ENCODE peak calls at places on chromosomes 6 and 20, in seven cellular contexts. S is body of pancreas, Q is breast epithelium, J is transverse colon, L is uterus, C is heart left ventricle, A is ovary. Y is an unnamed sample.

GRCh38 chr6:133314951-133315350 is 73.8 kb downstream of the EYA4 start:
- DNase-seq in S (no peak), Q (no peak), J (no peak), L (no peak), C (no peak), A (no peak), Y (no peak)

GRCh38 chr6:3456395-3456767 is 469 bp downstream of the SLC22A23 start:
- DNase-seq in S (no peak), Q (no peak), J (no peak), L (no peak), C (no peak), A (no peak), Y (no peak)

GRCh38 chr6:85747093-85747492 is 104.4 kb upstream of the SYNCRIP start:
- DNase-seq in S (no peak), Q (no peak), J (no peak), L (no peak), C (no peak), A (no peak), Y (no peak)

GRCh38 chr20:28616354-28616753 is 2641.1 kb upstream of the DEFB115 start:
- DNase-seq in S (no peak), Q (no peak), J (no peak), L (no peak), C (no peak), A (no peak), Y (no peak)

GRCh38 chr6:55841341-55841740 is 34.0 kb downstream of the BMP5 start:
- DNase-seq in S (no peak), Q (no peak), J (no peak), L (no peak), C (no peak), A (no peak), Y (no peak)

GRCh38 chr20:23564927-23565326 is 3.4 kb downstream of the CST9L start:
- DNase-seq in S (no peak), Q (no peak), J (no peak), L (no peak), C (no peak), A (no peak), Y (no peak)

GRCh38 chr20:35947489-35947888 is 6.8 kb downstream of the SCAND1 start:
- DNase-seq in S (no peak), Q (no peak), J (no peak), L (no peak), C (no peak), A (no peak), Y (peak; percentile 23)

GRCh38 chr20:25317351-25318075 is 69.6 kb downstream of the PYGB start:
- DNase-seq in S (no peak), Q (no peak), J (no peak), L (peak; percentile 10), C (peak; percentile 33), A (no peak), Y (no peak)

GRCh38 chr6:167811689-167812487 is 14.8 kb upstream of the AFDN start:
- DNase-seq in S (no peak), Q (no peak), J (no peak), L (no peak), C (no peak), A (no peak), Y (no peak)

GRCh38 chr20:46964299-46965123 is 69.9 kb downstream of the EYA2 start:
- DNase-seq in S (no peak), Q (peak; percentile 54), J (no peak), L (no peak), C (no peak), A (no peak), Y (no peak)

GRCh38 chr20:60242836-60243520 is 284.8 kb downstream of the CDH26 start:
- DNase-seq in S (no peak), Q (no peak), J (no peak), L (no peak), C (no peak), A (no peak), Y (no peak)

GRCh38 chr6:71123051-71123450 is 165.6 kb upstream of the OGFRL1 start:
- DNase-seq in S (no peak), Q (no peak), J (no peak), L (no peak), C (no peak), A (no peak), Y (no peak)

GRCh38 chr6:147724454-147724853 is 216.0 kb downstream of the SAMD5 start:
- DNase-seq in S (no peak), Q (no peak), J (no peak), L (no peak), C (no peak), A (no peak), Y (no peak)

GRCh38 chr6:15630202-15630601 is 32.6 kb downstream of the DTNBP1 start:
- DNase-seq in S (no peak), Q (no peak), J (no peak), L (no peak), C (no peak), A (no peak), Y (no peak)

GRCh38 chr6:157398151-157398550 is 17.2 kb downstream of the ZDHHC14 start:
- DNase-seq in S (no peak), Q (no peak), J (no peak), L (no peak), C (no peak), A (no peak), Y (no peak)

GRCh38 chr6:3538536-3538935 is 81.7 kb upstream of the SLC22A23 start:
- DNase-seq in S (no peak), Q (no peak), J (no peak), L (no peak), C (no peak), A (no peak), Y (no peak)

GRCh38 chr6:13229205-13230085 is 98.9 kb downstream of the TBC1D7 start:
- DNase-seq in S (peak; percentile 21), Q (no peak), J (no peak), L (no peak), C (no peak), A (no peak), Y (no peak)

GRCh38 chr20:57398901-57399535 is 7.8 kb downstream of the RBM38 start:
- DNase-seq in S (no peak), Q (no peak), J (no peak), L (no peak), C (no peak), A (peak; percentile 20), Y (peak; percentile 17)

GRCh38 chr6:138480279-138480949 is 18.9 kb downstream of the NHSL1 start:
- DNase-seq in S (no peak), Q (no peak), J (no peak), L (no peak), C (no peak), A (no peak), Y (no peak)

GRCh38 chr6:111764238-111765182 is 108.7 kb downstream of the FYN start:
- DNase-seq in S (no peak), Q (peak; percentile 22), J (peak; percentile 49), L (no peak), C (no peak), A (no peak), Y (no peak)

GRCh38 chr20:45419188-45420091 is 3.5 kb downstream of the PIGT start:
- DNase-seq in S (peak; percentile 84), Q (peak; percentile 79), J (peak; percentile 80), L (peak; percentile 58), C (no peak), A (no peak), Y (peak; percentile 45)

DNA sequence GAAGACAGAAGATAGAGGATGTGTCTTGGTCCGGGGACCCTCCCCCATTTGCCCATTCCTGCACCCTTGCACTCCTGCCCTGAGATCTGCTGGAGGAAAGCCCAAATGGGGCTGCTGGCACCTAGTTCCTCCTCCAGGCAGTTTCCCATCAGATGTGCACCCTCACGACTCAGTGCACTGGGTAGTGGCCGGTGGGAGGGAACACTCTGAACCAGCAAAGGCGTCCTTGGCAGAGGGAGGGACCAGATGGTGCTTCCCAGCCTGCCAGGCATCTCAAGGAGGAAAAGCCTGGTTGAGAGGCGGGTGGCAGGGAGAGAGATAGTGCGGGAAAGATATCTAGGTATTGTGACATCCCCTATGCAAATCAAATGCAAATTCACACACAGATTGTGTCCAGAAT is 19.5 kb downstream of the TMEM151B start:
- DNase-seq in S (peak; percentile 44), Q (no peak), J (no peak), L (no peak), C (no peak), A (no peak), Y (no peak)
- TF ChIP-seq CTCF in S (no peak), Q (no peak), J (no peak), L (no peak), C (no peak), A (no peak), Y (no peak)

DNA sequence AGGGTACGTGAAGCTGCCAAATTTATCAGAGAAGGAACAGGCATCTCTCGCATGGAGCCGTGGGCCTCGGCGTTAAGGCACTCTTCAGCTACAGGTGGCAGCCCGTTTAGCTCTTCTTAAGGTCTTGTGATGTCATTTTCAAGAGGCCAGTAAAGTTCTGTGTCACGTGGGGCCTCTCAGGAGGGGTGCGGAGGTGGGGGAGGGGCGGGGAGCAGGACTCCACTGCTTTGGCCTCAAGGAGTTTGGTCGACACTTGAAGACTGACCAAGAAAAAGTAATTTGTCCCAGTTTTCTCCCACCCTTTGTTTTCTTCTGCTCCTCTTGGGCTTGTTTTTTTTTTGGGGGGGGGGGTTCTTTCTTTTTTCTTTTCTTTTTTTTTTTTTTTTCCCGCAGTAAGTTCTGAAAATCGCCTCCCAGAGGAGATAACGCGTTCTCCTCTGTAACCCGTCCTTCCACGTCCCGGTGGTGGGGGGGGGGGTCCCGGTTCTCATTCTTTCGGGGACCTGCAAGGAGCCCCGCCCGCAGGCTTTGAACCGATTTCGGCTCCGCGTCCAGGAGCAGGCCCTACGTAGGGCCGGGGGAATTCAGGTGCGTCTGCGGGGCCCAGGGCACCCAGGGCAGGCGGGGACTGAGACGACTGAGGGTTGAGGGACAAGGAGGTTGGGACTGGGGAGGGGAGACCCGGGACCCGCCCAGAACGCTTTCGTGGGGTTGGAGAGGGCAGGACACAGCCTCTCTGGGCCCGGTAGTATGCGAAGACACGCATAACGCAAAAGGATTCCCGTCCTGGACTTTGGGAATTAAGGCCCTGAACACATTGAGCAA is 26.0 kb downstream of the GPX6 start:
- DNase-seq in S (no peak), Q (peak; percentile 39), J (peak; percentile 41), L (peak; percentile 80), C (no peak), A (peak; percentile 86), Y (peak; percentile 29)
- TF ChIP-seq POLR2A in S (no peak), Q (peak; percentile 32), J (no peak), L (no peak), C (no peak), A (peak; percentile 42), Y (no peak)

GRCh38 chr6:19613678-19614077 is 223.5 kb upstream of the ID4 start:
- DNase-seq in S (no peak), Q (no peak), J (no peak), L (no peak), C (no peak), A (no peak), Y (no peak)
- TF ChIP-seq CTCF in S (no peak), Q (no peak), J (no peak), L (no peak), C (no peak), A (no peak), Y (no peak)

GRCh38 chr20:32972181-32973076 is 31.8 kb downstream of the SUN5 start:
- DNase-seq in S (no peak), Q (no peak), J (peak; percentile 51), L (no peak), C (no peak), A (no peak), Y (no peak)
- TF ChIP-seq POLR2A in S (no peak), Q (no peak), J (no peak), L (no peak), C (no peak), A (no peak), Y (no peak)

DNA sequence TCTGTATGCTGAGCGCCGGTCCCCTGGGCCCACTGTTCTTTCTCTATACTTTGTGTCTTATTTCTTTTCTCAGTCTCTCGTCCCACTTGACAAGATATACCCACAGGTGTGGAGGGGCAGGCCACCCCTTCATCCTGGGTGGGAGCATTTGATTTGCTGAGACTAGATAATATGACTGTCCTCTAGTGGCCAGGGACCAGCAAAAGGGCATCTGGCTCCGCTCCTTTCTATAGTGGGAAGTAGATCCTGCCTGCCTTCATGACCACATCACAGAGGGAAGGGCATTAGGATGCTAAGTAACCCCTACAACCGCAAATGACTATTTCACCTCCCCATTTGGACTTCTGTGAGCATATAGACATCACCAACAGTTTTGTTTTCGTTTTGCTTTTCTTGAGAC is 64.5 kb downstream of the TRMT6 start:
- DNase-seq in S (no peak), Q (no peak), J (no peak), L (no peak), C (no peak), A (no peak), Y (no peak)
- TF ChIP-seq CTCF in S (no peak), Q (no peak), J (no peak), L (no peak), C (no peak), A (no peak), Y (no peak)

Y was measured in right lobe of liver.